ENCODE peak calls at places on chromosomes 2 and 18, in six cellular contexts. Q is aorta; X is GM23338; B is CD8-positive, alpha-beta T cell; A is psoas muscle; G is body of pancreas. P is an unnamed sample. For H3K4me1, the result is how much of the 10 kb centered on the place peaks cover.

GRCh38 chr2:83282851-83283250 is 1176.2 kb downstream of the SUCLG1 start:
- DNase-seq in Q (no peak), X (no peak), B (no peak), A (no peak), G (no peak), P (no peak)

GRCh38 chr2:173966274-173967098 is 1.3 kb upstream of the SP3 start:
- DNase-seq in Q (no peak), X (no peak), B (no peak), A (no peak), G (no peak), P (no peak)

GRCh38 chr2:241701405-241702154 is at the start of gene ING5:
- DNase-seq in Q (peak), X (peak), B (peak), A (peak), G (peak), P (peak)

GRCh38 chr2:55103039-55103438 is 52.8 kb upstream of the RTN4 start:
- DNase-seq in Q (no peak), X (no peak), B (no peak), A (no peak), G (no peak), P (no peak)

GRCh38 chr18:45121146-45121545 is 440.5 kb downstream of the SETBP1 start:
- DNase-seq in Q (no peak), X (no peak), B (no peak), A (no peak), G (no peak), P (no peak)

GRCh38 chr2:28447943-28448737 is 47.7 kb upstream of the PLB1 start:
- DNase-seq in Q (no peak), X (no peak), B (no peak), A (no peak), G (no peak), P (no peak)

GRCh38 chr2:9649261-9649660 is 18.5 kb upstream of the YWHAQ start:
- DNase-seq in Q (peak), X (no peak), B (no peak), A (no peak), G (no peak), P (no peak)

GRCh38 chr2:160293401-160293911 is 93.4 kb upstream of the ITGB6 start:
- DNase-seq in Q (no peak), X (no peak), B (no peak), A (peak), G (no peak), P (no peak)

GRCh38 chr2:205133544-205133943 is 548.8 kb upstream of the NRP2 start:
- DNase-seq in Q (peak), X (no peak), B (no peak), A (peak), G (peak), P (no peak)

GRCh38 chr18:58161659-58162058 is 117.6 kb downstream of the NEDD4L start:
- DNase-seq in Q (no peak), X (peak), B (no peak), A (no peak), G (peak), P (no peak)

GRCh38 chr2:165618806-165619205 is 149.3 kb downstream of the CSRNP3 start:
- DNase-seq in Q (no peak), X (no peak), B (no peak), A (no peak), G (no peak), P (no peak)

GRCh38 chr2:104932243-104932642 is 78.3 kb downstream of the POU3F3 start:
- DNase-seq in Q (no peak), X (no peak), B (no peak), A (no peak), G (no peak), P (no peak)

GRCh38 chr2:134021830-134022524 is 231.9 kb upstream of the MGAT5 start:
- DNase-seq in Q (no peak), X (no peak), B (no peak), A (no peak), G (no peak), P (no peak)

GRCh38 chr2:137943035-137943830 is 21.0 kb upstream of the HNMT start:
- DNase-seq in Q (no peak), X (no peak), B (no peak), A (no peak), G (no peak), P (no peak)
- H3K4me1 ChIP-seq in Q (under half), X (under half), B (under half), A (under half), G (under half), P (under half)

GRCh38 chr2:119827866-119828507 is 68.3 kb downstream of the PTPN4 start:
- DNase-seq in Q (no peak), X (no peak), B (no peak), A (no peak), G (no peak), P (no peak)

GRCh38 chr2:119823734-119824334 is 64.1 kb downstream of the PTPN4 start:
- DNase-seq in Q (no peak), X (peak), B (no peak), A (no peak), G (peak), P (no peak)

GRCh38 chr2:119821266-119821665 is 61.5 kb downstream of the PTPN4 start:
- DNase-seq in Q (no peak), X (no peak), B (no peak), A (no peak), G (no peak), P (no peak)

DNA sequence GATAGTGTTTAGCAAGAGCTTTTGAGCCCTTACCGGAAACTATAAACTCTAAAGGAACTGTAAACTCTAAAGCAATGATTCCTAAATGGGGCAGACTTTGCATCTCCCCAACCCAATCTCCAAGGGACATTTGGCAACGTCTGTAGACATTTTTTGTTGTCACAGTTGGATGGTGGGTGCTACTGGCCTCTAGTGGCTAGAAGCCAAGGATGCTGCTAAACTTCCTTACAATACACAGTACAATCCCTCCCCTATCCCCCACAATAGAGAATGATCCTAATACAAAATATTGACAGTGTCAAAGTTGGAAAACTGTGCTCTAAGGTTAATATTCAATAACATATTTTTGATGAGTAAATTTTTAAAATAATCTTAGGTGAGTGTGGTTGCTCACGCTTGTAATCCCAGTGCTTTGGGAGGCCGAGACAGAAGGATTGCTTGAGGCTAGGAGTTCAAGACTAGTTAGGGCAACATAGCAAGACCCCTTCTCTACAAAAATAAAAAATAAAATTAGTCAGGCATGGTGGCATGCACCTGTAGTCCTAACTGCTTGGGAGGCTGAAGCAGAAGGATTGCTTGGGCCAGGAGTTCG is 66.7 kb downstream of the PTPN4 start:
- DNase-seq in Q (no peak), X (peak), B (no peak), A (no peak), G (peak), P (no peak)
- H3K27ac ChIP-seq in Q (no peak), X (no peak), B (no peak), A (no peak), G (no peak), P (no peak)

GRCh38 chr2:211228559-211228958 is 672.2 kb downstream of the CPS1 start:
- DNase-seq in Q (no peak), X (no peak), B (no peak), A (no peak), G (no peak), P (peak)
- H3K4me1 ChIP-seq in Q (under half), X (under half), B (under half), A (under half), G (under half), P (under half)

DNA sequence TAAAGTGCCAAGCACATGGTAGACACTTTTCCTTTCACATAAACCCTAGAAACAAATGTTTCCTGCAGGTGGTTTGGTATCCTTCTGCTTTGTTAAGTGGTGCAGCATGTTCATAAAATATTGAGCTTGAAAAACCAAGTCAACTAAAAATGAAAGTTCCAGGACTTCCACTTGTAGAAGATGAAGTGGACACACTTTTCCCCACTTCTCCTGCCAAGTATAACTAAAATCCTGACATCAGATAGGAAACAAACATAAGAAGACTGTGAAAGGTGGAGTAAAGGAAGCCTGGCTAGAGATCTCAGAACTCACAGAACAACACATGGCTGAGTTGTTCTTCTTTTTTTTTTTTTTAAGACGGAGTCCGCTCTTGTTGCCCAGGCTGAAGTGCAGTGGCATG is 90.4 kb downstream of the COLEC12 start:
- DNase-seq in Q (no peak), X (no peak), B (no peak), A (no peak), G (no peak), P (no peak)
- H3K27ac ChIP-seq in Q (no peak), X (no peak), B (no peak), A (no peak), G (no peak), P (no peak)